ENCODE peak calls at places on chromosomes 2 and 18, in eight cellular contexts. D, F, K, T, R, S, Q and Y are unnamed samples.

GRCh38 chr2:201781583-201782051 is 884 bp upstream of the ALS2 start:
- DNase-seq in D (no peak), F (peak; percentile 16), K (no peak), T (peak; percentile 28), R (peak; percentile 12), S (no peak), Q (no peak), Y (peak; percentile 14)

GRCh38 chr2:96977631-96978195 is 8.7 kb downstream of the FAM178B start:
- DNase-seq in D (peak; percentile 30), F (peak; percentile 47), K (no peak), T (no peak), R (peak; percentile 24), S (no peak), Q (no peak), Y (no peak)

GRCh38 chr2:240437861-240438809 is 2.7 kb downstream of the GPC1 start:
- DNase-seq in D (peak; percentile 51), F (peak; percentile 64), K (no peak), T (peak; percentile 80), R (peak; percentile 86), S (peak; percentile 83), Q (peak; percentile 58), Y (peak; percentile 89)

GRCh38 chr2:85326406-85326945 is 1.3 kb downstream of the TGOLN2 start:
- DNase-seq in D (no peak), F (peak; percentile 30), K (no peak), T (no peak), R (no peak), S (no peak), Q (peak; percentile 36), Y (peak; percentile 59)

GRCh38 chr2:202909394-202910192 is 1.9 kb downstream of the WDR12 start:
- DNase-seq in D (no peak), F (peak; percentile 46), K (no peak), T (no peak), R (no peak), S (no peak), Q (no peak), Y (no peak)

GRCh38 chr18:77403969-77404535 is 154.4 kb downstream of the GALR1 start:
- DNase-seq in D (no peak), F (no peak), K (no peak), T (no peak), R (no peak), S (no peak), Q (no peak), Y (no peak)

GRCh38 chr2:199303814-199304213 is 153.9 kb downstream of the SATB2 start:
- DNase-seq in D (no peak), F (peak; percentile 67), K (no peak), T (no peak), R (no peak), S (no peak), Q (no peak), Y (no peak)

GRCh38 chr2:205546417-205546816 is 135.9 kb upstream of the NRP2 start:
- DNase-seq in D (no peak), F (no peak), K (no peak), T (no peak), R (no peak), S (no peak), Q (no peak), Y (no peak)

GRCh38 chr18:72652990-72653593 is 109.0 kb upstream of the CBLN2 start:
- DNase-seq in D (no peak), F (peak; percentile 65), K (no peak), T (peak; percentile 42), R (peak; percentile 67), S (peak; percentile 72), Q (no peak), Y (peak; percentile 48)

GRCh38 chr2:25590921-25591505 is 82.4 kb downstream of the DTNB start:
- DNase-seq in D (no peak), F (no peak), K (no peak), T (no peak), R (peak; percentile 26), S (peak; percentile 24), Q (no peak), Y (no peak)

GRCh38 chr2:233456934-233457333 is 102.6 kb downstream of the DGKD start:
- DNase-seq in D (no peak), F (no peak), K (no peak), T (no peak), R (no peak), S (no peak), Q (no peak), Y (no peak)

GRCh38 chr2:113977060-113977659 is 87.3 kb downstream of the ACTR3 start:
- DNase-seq in D (no peak), F (no peak), K (no peak), T (no peak), R (no peak), S (no peak), Q (no peak), Y (no peak)

GRCh38 chr18:70450658-70451253 is 161.9 kb downstream of the SOCS6 start:
- DNase-seq in D (no peak), F (peak; percentile 43), K (no peak), T (no peak), R (no peak), S (no peak), Q (no peak), Y (no peak)

GRCh38 chr2:26561918-26562810 is 79.0 kb downstream of the CIB4 start:
- DNase-seq in D (no peak), F (peak; percentile 5), K (no peak), T (peak; percentile 46), R (no peak), S (no peak), Q (peak; percentile 20), Y (no peak)

GRCh38 chr18:68638613-68639012 is 76.3 kb downstream of the TMX3 start:
- DNase-seq in D (no peak), F (no peak), K (no peak), T (no peak), R (no peak), S (no peak), Q (no peak), Y (no peak)

GRCh38 chr2:206728277-206729199 is 10.3 kb upstream of the DYTN start:
- DNase-seq in D (no peak), F (peak; percentile 14), K (no peak), T (no peak), R (no peak), S (no peak), Q (no peak), Y (no peak)

GRCh38 chr2:173288561-173288960 is 66.1 kb upstream of the CDCA7 start:
- DNase-seq in D (no peak), F (peak; percentile 55), K (no peak), T (peak; percentile 25), R (no peak), S (no peak), Q (no peak), Y (no peak)

GRCh38 chr2:723761-724160 is 46.6 kb upstream of the TMEM18 start:
- DNase-seq in D (no peak), F (no peak), K (no peak), T (no peak), R (no peak), S (no peak), Q (no peak), Y (no peak)

GRCh38 chr18:12057419-12058039 is 36.1 kb upstream of the ANKRD62 start:
- DNase-seq in D (no peak), F (no peak), K (no peak), T (no peak), R (no peak), S (no peak), Q (no peak), Y (no peak)
- TF ChIP-seq CTCF in D (no peak), F (no peak), K (no peak), T (no peak), R (peak; percentile 20), S (no peak), Q (no peak), Y (no peak)

DNA sequence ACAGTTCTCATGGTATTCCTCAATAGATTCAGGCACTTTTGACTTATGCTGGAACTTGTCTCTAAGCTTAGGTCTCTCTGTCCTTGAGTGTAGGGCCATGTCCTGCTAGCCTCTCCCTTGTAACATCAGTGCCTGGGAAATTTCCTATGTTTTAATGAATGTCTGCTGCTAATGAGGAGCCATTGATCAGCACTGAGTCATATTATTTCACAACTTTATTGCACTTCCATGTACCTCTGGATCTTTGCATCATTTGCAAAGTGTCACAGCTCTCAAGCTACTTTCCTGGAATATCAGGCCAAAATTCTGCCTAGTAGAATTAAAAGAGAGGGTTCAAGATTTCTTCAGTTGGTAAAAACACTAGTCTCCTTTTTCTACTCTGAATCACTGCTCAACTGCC is 102.5 kb downstream of the GAREM1 start:
- DNase-seq in D (no peak), F (no peak), K (no peak), T (no peak), R (no peak), S (no peak), Q (no peak), Y (no peak)
- TF ChIP-seq CTCF in D (no peak), F (no peak), K (no peak), T (no peak), R (no peak), S (no peak), Q (no peak), Y (no peak)

DNA sequence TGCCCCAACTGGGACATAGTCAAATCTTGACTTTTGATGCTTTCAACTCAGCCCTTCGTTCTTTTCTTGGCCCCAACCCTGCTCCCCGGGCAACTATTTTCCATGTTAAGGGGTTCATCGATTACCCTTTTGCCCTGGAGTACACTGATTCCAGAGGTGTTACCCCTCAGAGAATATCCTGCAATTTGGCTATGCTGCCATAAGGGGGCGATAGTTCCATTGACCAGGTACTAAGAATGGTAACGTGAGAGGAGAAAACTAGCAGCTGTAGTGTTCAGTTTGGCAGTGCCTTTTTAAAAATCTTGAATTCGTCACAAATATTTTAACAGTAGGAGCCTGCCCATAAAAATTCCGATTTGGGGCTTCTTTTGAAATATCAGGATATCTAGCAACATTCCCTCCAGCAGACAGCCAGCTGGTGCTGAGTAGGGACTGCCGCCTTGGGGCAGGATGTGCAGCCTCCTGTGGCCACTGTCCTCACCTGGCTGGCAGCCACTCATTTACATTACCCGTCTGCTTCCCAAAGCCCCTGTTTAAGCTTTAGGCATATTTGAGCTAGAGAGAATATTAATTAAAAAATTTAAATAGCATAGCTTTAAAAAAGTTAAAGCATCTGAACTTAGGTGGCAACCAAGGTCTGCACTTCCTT is 146.3 kb upstream of the SKOR2 start:
- DNase-seq in D (no peak), F (no peak), K (no peak), T (no peak), R (peak; percentile 52), S (peak; percentile 36), Q (no peak), Y (peak; percentile 51)
- TF ChIP-seq CTCF in D (no peak), F (no peak), K (no peak), T (no peak), R (peak; percentile 71), S (peak; percentile 41), Q (no peak), Y (peak; percentile 31)

GRCh38 chr2:218327451-218327850 is 29.2 kb upstream of the CATIP start:
- DNase-seq in D (no peak), F (no peak), K (no peak), T (no peak), R (no peak), S (no peak), Q (no peak), Y (no peak)

GRCh38 chr2:218328294-218328693 is 28.4 kb upstream of the CATIP start:
- DNase-seq in D (no peak), F (no peak), K (no peak), T (no peak), R (no peak), S (no peak), Q (no peak), Y (no peak)

GRCh38 chr2:218326315-218326714 is 30.3 kb upstream of the CATIP start:
- DNase-seq in D (no peak), F (no peak), K (no peak), T (no peak), R (no peak), S (no peak), Q (no peak), Y (no peak)

GRCh38 chr2:218323526-218324472 is 31.5 kb upstream of the TMBIM1 start:
- DNase-seq in D (peak; percentile 32), F (peak; percentile 68), K (no peak), T (peak; percentile 49), R (peak; percentile 84), S (peak; percentile 69), Q (no peak), Y (no peak)

GRCh38 chr2:218325566-218326160 is 31.0 kb upstream of the CATIP start:
- DNase-seq in D (no peak), F (no peak), K (no peak), T (no peak), R (no peak), S (no peak), Q (no peak), Y (no peak)
- TF ChIP-seq CTCF in D (no peak), F (no peak), K (no peak), T (no peak), R (no peak), S (no peak), Q (no peak), Y (no peak)